ENCODE peak calls at places on chromosome 4, in seven cellular contexts. C is H1, G is GM12891, M is GM12878, W is SK-N-SH, Z is HepG2, I is K562. B is an unnamed sample.

GRCh38 chr4:172871381-172871780 is 297.2 kb upstream of the GALNT7 start:
- DNase-seq in M (no peak), C (no peak), G (no peak), I (no peak), W (no peak), Z (no peak), B (no peak)

GRCh38 chr4:160523236-160523635 is 1420.4 kb downstream of the RAPGEF2 start:
- DNase-seq in C (no peak), G (no peak), Z (no peak), W (no peak), I (no peak), M (no peak), B (no peak)

GRCh38 chr4:1409079-1409805 is 3.0 kb upstream of the NKX1-1 start:
- DNase-seq in G (no peak), I (no peak), M (no peak), C (no peak), Z (no peak), W (peak), B (peak)

GRCh38 chr4:156223985-156224384 is 270.3 kb upstream of the CTSO start:
- DNase-seq in M (no peak), C (no peak), I (no peak), Z (no peak), G (no peak), W (no peak), B (no peak)

GRCh38 chr4:183249854-183250253 is 70.2 kb downstream of the CLDN22 start:
- DNase-seq in M (no peak), W (peak), Z (peak), G (no peak), I (no peak), C (no peak), B (no peak)

GRCh38 chr4:147108409-147108808 is 162.7 kb upstream of the TTC29 start:
- DNase-seq in I (no peak), M (no peak), W (no peak), C (no peak), Z (no peak), G (no peak), B (no peak)

GRCh38 chr4:81580346-81581013 is 108.8 kb upstream of the RASGEF1B start:
- DNase-seq in M (no peak), G (no peak), Z (no peak), C (no peak), I (no peak), W (no peak), B (no peak)

GRCh38 chr4:32189788-32190187 is 1469.6 kb downstream of the PCDH7 start:
- DNase-seq in W (no peak), I (no peak), M (no peak), G (no peak), Z (no peak), C (no peak), B (no peak)

GRCh38 chr4:61298178-61298740 is 98.1 kb downstream of the ADGRL3 start:
- DNase-seq in M (no peak), I (no peak), C (peak), W (no peak), G (no peak), Z (no peak), B (no peak)

GRCh38 chr4:13492752-13493151 is 8.6 kb upstream of the RAB28 start:
- DNase-seq in G (no peak), C (no peak), Z (no peak), W (no peak), M (no peak), I (no peak), B (no peak)

GRCh38 chr4:13496605-13497004 is 12.5 kb upstream of the RAB28 start:
- DNase-seq in Z (no peak), C (no peak), W (no peak), I (no peak), M (no peak), G (no peak), B (no peak)

GRCh38 chr4:13495753-13496152 is 11.6 kb upstream of the RAB28 start:
- DNase-seq in G (no peak), W (no peak), M (no peak), C (no peak), I (no peak), Z (no peak), B (no peak)

GRCh38 chr4:13498464-13498863 is 14.3 kb upstream of the RAB28 start:
- DNase-seq in G (no peak), Z (no peak), M (no peak), C (no peak), I (no peak), W (no peak), B (no peak)

DNA sequence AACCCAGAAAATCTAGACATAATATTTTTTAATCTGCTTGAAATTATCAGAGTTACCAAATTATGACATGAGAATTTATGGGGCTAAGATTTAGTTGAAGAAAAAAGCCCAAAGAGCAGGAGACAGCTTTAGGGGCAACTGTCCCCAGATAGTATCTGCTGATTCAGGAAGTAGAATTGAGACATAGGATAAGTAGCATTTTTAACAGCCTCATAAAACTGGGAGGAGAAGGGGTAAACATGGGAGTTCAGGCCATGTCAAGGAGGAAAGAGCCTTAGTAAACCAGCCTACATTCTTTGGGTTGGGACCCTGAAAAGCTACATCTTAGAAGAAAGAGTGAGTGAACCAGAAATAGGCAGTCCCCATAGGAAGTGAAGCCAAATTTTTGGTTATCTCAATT is 9.7 kb upstream of the RAB28 start:
- DNase-seq in W (no peak), I (no peak), G (no peak), C (no peak), Z (no peak), M (no peak), B (no peak)
- TF ChIP-seq TAF1 in W (no peak), I (no peak), G (no peak), C (no peak), Z (no peak), M (no peak), B (no peak)

DNA sequence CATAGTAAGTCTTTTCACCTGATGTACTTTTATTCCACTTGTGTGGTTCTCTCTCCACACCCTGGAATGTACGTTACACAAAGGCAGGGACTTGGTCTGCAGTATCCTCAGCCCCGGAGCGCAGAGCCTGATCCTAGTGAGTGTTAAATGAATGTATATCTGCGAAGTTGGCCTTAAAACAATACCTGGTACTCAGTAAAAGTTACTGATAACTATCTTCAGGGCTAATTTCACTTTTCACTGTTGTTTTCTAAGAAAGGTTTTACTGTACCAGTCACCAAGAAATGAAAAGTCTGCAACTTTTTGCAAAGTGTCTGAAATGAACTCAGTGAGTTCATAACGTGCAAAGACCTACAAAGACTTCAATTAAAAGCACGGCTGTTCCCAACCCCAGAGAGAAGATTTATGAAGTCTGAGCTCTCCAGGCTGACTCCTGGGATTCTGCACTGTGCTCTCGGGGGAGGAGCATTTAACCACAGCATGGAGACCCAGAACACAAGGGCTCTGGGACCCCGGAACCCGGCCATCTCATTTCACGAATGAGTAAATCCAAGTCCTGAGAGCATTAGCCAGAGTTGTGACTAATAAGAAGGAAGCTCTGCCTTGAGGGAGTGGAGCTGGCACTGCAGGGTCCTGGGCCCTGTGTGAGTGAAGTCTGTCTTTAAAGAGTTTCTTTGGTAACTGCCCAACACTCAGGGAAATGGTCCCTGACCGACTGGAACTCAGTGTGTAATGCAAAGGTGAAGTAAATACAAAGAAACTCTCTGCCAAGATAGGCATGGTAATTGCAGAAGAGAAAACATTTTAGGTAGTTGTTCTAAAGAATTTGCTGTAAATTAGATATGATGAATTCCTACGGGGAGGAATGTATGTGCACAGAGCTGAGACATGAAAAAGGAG is 165.8 kb downstream of the NSUN7 start:
- DNase-seq in W (no peak), I (no peak), C (no peak), Z (no peak), G (no peak), M (no peak), B (no peak)
- TF ChIP-seq POLR2AphosphoS5 in W (no peak), I (no peak), C (no peak), Z (no peak), G (no peak), M (no peak), B (no peak)

DNA sequence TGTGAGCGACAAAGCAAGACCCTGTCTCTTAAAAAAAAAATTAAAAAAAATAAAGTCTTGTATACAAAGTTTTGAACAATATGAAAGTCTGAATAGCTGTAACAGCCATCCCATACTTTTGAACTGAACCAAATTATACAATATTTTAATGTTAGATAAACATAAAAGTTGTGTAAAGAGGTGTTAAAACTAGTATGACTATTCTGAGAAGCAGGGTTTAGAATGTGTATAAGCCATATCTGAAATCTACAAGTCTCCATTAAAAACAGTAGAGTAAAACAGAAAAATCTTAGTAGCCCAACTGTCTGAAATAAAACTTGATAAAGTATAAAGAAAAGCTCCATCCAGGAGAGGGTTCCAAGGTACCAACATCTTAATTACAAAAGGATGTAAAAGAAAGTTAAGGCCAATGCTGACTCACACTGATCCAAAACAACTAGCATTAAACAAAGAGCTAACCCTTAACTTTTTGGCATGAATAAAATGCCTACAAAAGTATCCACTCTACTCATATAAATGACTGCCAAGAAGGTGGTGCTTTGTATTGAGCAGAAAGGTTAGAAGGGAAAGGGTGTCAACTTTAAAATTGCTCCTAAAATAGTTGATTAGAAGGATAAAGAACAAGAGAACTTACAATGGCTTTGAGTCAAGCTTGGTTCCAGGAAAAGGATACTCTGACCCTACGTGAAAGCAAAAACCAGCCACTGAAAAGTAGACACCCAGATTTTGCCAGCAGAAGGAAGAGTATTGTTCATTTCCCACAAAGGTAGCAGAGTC is 18.5 kb downstream of the CNOT6L start:
- DNase-seq in Z (no peak), W (no peak), M (no peak), C (no peak), I (no peak), G (no peak), B (no peak)
- TF ChIP-seq TAF1 in Z (no peak), W (no peak), M (no peak), C (no peak), I (no peak), G (no peak), B (no peak)

GRCh38 chr4:89708903-89709361 is 128.0 kb downstream of the SNCA start:
- DNase-seq in G (no peak), C (no peak), Z (no peak), M (no peak), W (no peak), I (no peak), B (no peak)
- TF ChIP-seq POLR2AphosphoS5 in G (no peak), C (no peak), Z (no peak), M (no peak), W (no peak), I (no peak), B (no peak)

GRCh38 chr4:71241467-71242401 is 97.1 kb upstream of the SLC4A4 start:
- DNase-seq in Z (no peak), I (no peak), G (no peak), C (no peak), M (no peak), W (no peak), B (no peak)

GRCh38 chr4:71251266-71251665 is 87.6 kb upstream of the SLC4A4 start:
- DNase-seq in G (no peak), I (no peak), Z (no peak), M (no peak), W (no peak), C (no peak), B (no peak)

GRCh38 chr4:71243434-71243833 is 95.4 kb upstream of the SLC4A4 start:
- DNase-seq in C (no peak), Z (no peak), I (no peak), W (no peak), M (no peak), G (no peak), B (no peak)

DNA sequence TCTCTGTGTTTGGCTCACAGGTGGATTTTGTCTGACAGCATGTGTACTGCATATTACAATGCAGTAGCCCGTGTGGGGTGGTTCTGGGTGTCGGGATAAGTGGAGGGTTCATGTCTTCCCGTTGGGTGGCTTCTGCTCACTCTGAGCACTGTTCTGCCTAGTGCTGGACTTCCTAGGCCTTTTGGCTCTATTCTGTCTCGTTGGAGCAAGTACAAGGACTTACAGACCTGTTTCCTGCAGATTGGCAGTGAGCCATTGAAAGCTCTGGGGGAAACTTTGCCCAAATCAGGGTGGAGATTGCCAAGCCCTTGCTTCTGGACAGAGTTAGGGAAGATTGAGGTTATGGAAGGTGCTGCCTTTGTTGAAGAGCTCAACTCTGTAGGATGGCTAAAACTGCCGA is 91.1 kb upstream of the SLC4A4 start:
- DNase-seq in Z (no peak), G (no peak), C (no peak), W (no peak), I (no peak), M (no peak), B (no peak)
- TF ChIP-seq TAF1 in Z (no peak), G (no peak), C (no peak), W (no peak), I (no peak), M (no peak), B (no peak)

GRCh38 chr4:3571921-3572320 is 39.7 kb upstream of the LRPAP1 start:
- DNase-seq in Z (no peak), M (no peak), C (no peak), G (no peak), W (no peak), I (no peak), B (no peak)

GRCh38 chr4:3573131-3573530 is 40.9 kb upstream of the LRPAP1 start:
- DNase-seq in M (no peak), W (no peak), C (no peak), Z (no peak), G (no peak), I (no peak), B (no peak)

GRCh38 chr4:3572363-3572762 is 40.1 kb upstream of the LRPAP1 start:
- DNase-seq in W (no peak), Z (no peak), M (no peak), I (no peak), G (no peak), C (no peak), B (no peak)
- TF ChIP-seq POLR2AphosphoS5 in W (no peak), Z (no peak), M (no peak), I (no peak), G (no peak), C (no peak), B (no peak)

DNA sequence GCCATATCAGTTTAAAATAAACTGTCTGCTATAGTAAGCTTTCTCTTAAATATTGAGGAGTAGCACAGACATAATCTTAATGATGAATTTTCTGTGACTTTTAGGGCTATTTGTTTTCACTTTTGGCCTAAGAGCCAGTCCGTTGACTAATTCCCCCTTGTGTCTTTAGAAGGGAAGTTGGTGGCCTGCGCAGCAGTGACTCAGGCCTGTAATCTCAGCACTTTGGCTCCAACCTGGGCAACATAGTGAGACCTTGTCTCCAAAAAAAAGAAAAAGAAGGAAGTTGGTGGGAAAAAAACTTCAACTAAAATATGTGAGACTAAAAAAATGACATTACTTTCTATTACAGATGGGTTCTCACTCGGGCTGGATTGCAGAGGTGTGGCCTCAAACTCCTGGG is 3.4 kb downstream of the NCAPG start:
- DNase-seq in G (no peak), I (no peak), M (no peak), W (no peak), C (no peak), Z (no peak), B (no peak)
- TF ChIP-seq TAF1 in G (no peak), I (no peak), M (no peak), W (no peak), C (no peak), Z (no peak), B (no peak)

DNA sequence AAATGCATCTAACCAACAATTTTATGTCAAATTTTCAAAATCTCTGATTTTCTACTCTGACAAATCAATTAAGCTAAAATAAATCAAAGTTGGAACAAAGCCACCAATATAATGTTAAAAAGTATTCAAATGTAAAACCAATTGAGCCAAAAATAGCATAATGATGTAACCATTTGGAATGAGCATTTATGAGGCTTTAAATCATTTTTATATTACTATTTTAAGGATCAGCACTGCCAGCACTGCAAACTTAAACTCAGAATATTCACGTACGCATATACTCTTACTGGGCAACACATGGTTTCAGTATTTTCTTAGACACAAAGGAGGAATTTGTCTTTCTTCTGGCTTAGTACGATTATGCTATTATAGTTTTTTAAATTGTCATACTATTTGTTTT is 52.2 kb downstream of the AFAP1 start:
- DNase-seq in C (no peak), W (no peak), Z (no peak), I (no peak), G (no peak), M (no peak), B (no peak)
- TF ChIP-seq POLR2AphosphoS5 in C (no peak), W (no peak), Z (no peak), I (no peak), G (no peak), M (no peak), B (no peak)

DNA sequence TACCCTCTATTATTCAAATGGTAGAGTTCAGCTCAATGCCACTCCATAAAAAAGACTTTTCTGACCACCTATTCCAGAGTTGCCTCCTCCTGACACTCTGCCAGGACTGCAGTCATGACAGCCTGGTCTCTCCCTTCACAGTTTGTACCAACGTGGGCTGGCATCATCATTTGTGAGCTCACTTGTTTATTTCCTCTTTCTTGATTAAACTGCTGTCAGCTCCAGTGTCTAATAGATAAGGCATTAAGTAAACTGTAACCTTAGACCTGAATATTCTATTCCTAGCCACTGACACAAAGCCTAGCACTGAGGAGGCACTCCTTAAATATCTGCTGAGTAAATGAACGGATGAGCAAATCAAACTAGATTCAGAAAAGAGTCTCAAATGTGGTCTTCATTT is 48.7 kb downstream of the DDX60 start:
- DNase-seq in C (no peak), M (no peak), I (no peak), W (no peak), G (no peak), Z (no peak), B (no peak)
- TF ChIP-seq TAF1 in C (no peak), M (no peak), I (no peak), W (no peak), G (no peak), Z (no peak), B (no peak)

B was measured in GM12892.